ENCODE peak calls at places on chromosome 11, in ten cellular contexts. One of them, this sample, is unnamed.

GRCh38 chr11:22690245-22690644 is 23.8 kb downstream of the GAS2 start:
- DNase-seq in A549: no peak
- DNase-seq in endothelial cell of umbilical vein: no peak
- DNase-seq in fibroblast of the conjunctiva: no peak
- DNase-seq in left ventricle myocardium inferior: no peak
- DNase-seq in ovary: no peak
- DNase-seq in T47D: no peak
- DNase-seq in ELF-1: no peak
- DNase-seq in activated CD4-positive, alpha-beta T cell treated with anti-CD3 and anti-CD28 coated beads, Interleukin-2, amount 50 U/mL, for 24 hours: no peak
- DNase-seq in non-pigmented ciliary epithelial cell: no peak
- DNase-seq in this sample: no peak

GRCh38 chr11:92204731-92205130 is 19.9 kb upstream of the FAT3 start:
- DNase-seq in A549: no peak
- DNase-seq in endothelial cell of umbilical vein: no peak
- DNase-seq in activated CD4-positive, alpha-beta T cell treated with anti-CD3 and anti-CD28 coated beads, Interleukin-2, amount 50 U/mL, for 24 hours: no peak
- DNase-seq in ELF-1: no peak
- DNase-seq in left ventricle myocardium inferior: no peak
- DNase-seq in fibroblast of the conjunctiva: no peak
- DNase-seq in T47D: peak
- DNase-seq in non-pigmented ciliary epithelial cell: no peak
- DNase-seq in ovary: no peak
- DNase-seq in this sample: no peak

GRCh38 chr11:67276821-67277230 is 10.6 kb downstream of the GRK2 start:
- DNase-seq in fibroblast of the conjunctiva: no peak
- DNase-seq in ovary: no peak
- DNase-seq in left ventricle myocardium inferior: no peak
- DNase-seq in endothelial cell of umbilical vein: peak
- DNase-seq in activated CD4-positive, alpha-beta T cell treated with anti-CD3 and anti-CD28 coated beads, Interleukin-2, amount 50 U/mL, for 24 hours: no peak
- DNase-seq in A549: no peak
- DNase-seq in ELF-1: peak
- DNase-seq in T47D: no peak
- DNase-seq in non-pigmented ciliary epithelial cell: no peak
- DNase-seq in this sample: no peak

GRCh38 chr11:21820176-21820575 is 372.7 kb upstream of the ANO5 start:
- DNase-seq in T47D: no peak
- DNase-seq in non-pigmented ciliary epithelial cell: no peak
- DNase-seq in endothelial cell of umbilical vein: no peak
- DNase-seq in ELF-1: no peak
- DNase-seq in activated CD4-positive, alpha-beta T cell treated with anti-CD3 and anti-CD28 coated beads, Interleukin-2, amount 50 U/mL, for 24 hours: no peak
- DNase-seq in fibroblast of the conjunctiva: no peak
- DNase-seq in A549: no peak
- DNase-seq in left ventricle myocardium inferior: no peak
- DNase-seq in ovary: no peak
- DNase-seq in this sample: no peak

GRCh38 chr11:19557720-19558140 is 154.9 kb upstream of the NAV2 start:
- DNase-seq in endothelial cell of umbilical vein: peak
- DNase-seq in T47D: peak
- DNase-seq in fibroblast of the conjunctiva: peak
- DNase-seq in activated CD4-positive, alpha-beta T cell treated with anti-CD3 and anti-CD28 coated beads, Interleukin-2, amount 50 U/mL, for 24 hours: peak
- DNase-seq in non-pigmented ciliary epithelial cell: peak
- DNase-seq in ELF-1: peak
- DNase-seq in ovary: peak
- DNase-seq in left ventricle myocardium inferior: peak
- DNase-seq in A549: peak
- DNase-seq in this sample: no peak

GRCh38 chr11:62456630-62457029 is 37.8 kb downstream of the SCGB1A1 start:
- DNase-seq in T47D: peak
- DNase-seq in left ventricle myocardium inferior: no peak
- DNase-seq in A549: no peak
- DNase-seq in ELF-1: peak
- DNase-seq in fibroblast of the conjunctiva: no peak
- DNase-seq in endothelial cell of umbilical vein: no peak
- DNase-seq in activated CD4-positive, alpha-beta T cell treated with anti-CD3 and anti-CD28 coated beads, Interleukin-2, amount 50 U/mL, for 24 hours: no peak
- DNase-seq in ovary: no peak
- DNase-seq in non-pigmented ciliary epithelial cell: no peak
- DNase-seq in this sample: no peak

GRCh38 chr11:96074551-96075309 is 150.8 kb upstream of the MTMR2 start:
- DNase-seq in ovary: no peak
- DNase-seq in activated CD4-positive, alpha-beta T cell treated with anti-CD3 and anti-CD28 coated beads, Interleukin-2, amount 50 U/mL, for 24 hours: no peak
- DNase-seq in left ventricle myocardium inferior: no peak
- DNase-seq in T47D: no peak
- DNase-seq in ELF-1: no peak
- DNase-seq in endothelial cell of umbilical vein: no peak
- DNase-seq in A549: no peak
- DNase-seq in fibroblast of the conjunctiva: no peak
- DNase-seq in non-pigmented ciliary epithelial cell: no peak
- DNase-seq in this sample: no peak

GRCh38 chr11:43935131-43935979 is 7.1 kb upstream of the C11orf96 start:
- DNase-seq in activated CD4-positive, alpha-beta T cell treated with anti-CD3 and anti-CD28 coated beads, Interleukin-2, amount 50 U/mL, for 24 hours: no peak
- DNase-seq in non-pigmented ciliary epithelial cell: no peak
- DNase-seq in left ventricle myocardium inferior: no peak
- DNase-seq in fibroblast of the conjunctiva: no peak
- DNase-seq in endothelial cell of umbilical vein: no peak
- DNase-seq in A549: no peak
- DNase-seq in ovary: no peak
- DNase-seq in T47D: no peak
- DNase-seq in ELF-1: no peak
- DNase-seq in this sample: no peak

GRCh38 chr11:63517156-63517555 is 11.3 kb downstream of the LGALS12 start:
- DNase-seq in activated CD4-positive, alpha-beta T cell treated with anti-CD3 and anti-CD28 coated beads, Interleukin-2, amount 50 U/mL, for 24 hours: no peak
- DNase-seq in left ventricle myocardium inferior: no peak
- DNase-seq in ELF-1: no peak
- DNase-seq in endothelial cell of umbilical vein: no peak
- DNase-seq in fibroblast of the conjunctiva: no peak
- DNase-seq in ovary: no peak
- DNase-seq in T47D: no peak
- DNase-seq in A549: no peak
- DNase-seq in non-pigmented ciliary epithelial cell: no peak
- DNase-seq in this sample: no peak

GRCh38 chr11:33732176-33732575 is 4.0 kb downstream of the CD59 start:
- DNase-seq in non-pigmented ciliary epithelial cell: no peak
- DNase-seq in A549: no peak
- DNase-seq in T47D: no peak
- DNase-seq in ELF-1: no peak
- DNase-seq in ovary: no peak
- DNase-seq in activated CD4-positive, alpha-beta T cell treated with anti-CD3 and anti-CD28 coated beads, Interleukin-2, amount 50 U/mL, for 24 hours: no peak
- DNase-seq in endothelial cell of umbilical vein: no peak
- DNase-seq in fibroblast of the conjunctiva: no peak
- DNase-seq in left ventricle myocardium inferior: no peak
- DNase-seq in this sample: no peak

GRCh38 chr11:123853038-123853437 is 32.4 kb downstream of the TMEM225 start:
- DNase-seq in ovary: no peak
- DNase-seq in left ventricle myocardium inferior: no peak
- DNase-seq in fibroblast of the conjunctiva: no peak
- DNase-seq in non-pigmented ciliary epithelial cell: no peak
- DNase-seq in A549: no peak
- DNase-seq in ELF-1: peak
- DNase-seq in T47D: no peak
- DNase-seq in endothelial cell of umbilical vein: no peak
- DNase-seq in activated CD4-positive, alpha-beta T cell treated with anti-CD3 and anti-CD28 coated beads, Interleukin-2, amount 50 U/mL, for 24 hours: no peak
- DNase-seq in this sample: no peak

GRCh38 chr11:46698597-46698996 is 1.8 kb downstream of the ARHGAP1 start:
- DNase-seq in A549: no peak
- DNase-seq in ovary: no peak
- DNase-seq in non-pigmented ciliary epithelial cell: no peak
- DNase-seq in ELF-1: no peak
- DNase-seq in left ventricle myocardium inferior: no peak
- DNase-seq in T47D: no peak
- DNase-seq in activated CD4-positive, alpha-beta T cell treated with anti-CD3 and anti-CD28 coated beads, Interleukin-2, amount 50 U/mL, for 24 hours: no peak
- DNase-seq in endothelial cell of umbilical vein: no peak
- DNase-seq in fibroblast of the conjunctiva: no peak
- DNase-seq in this sample: no peak

GRCh38 chr11:2828585-2829330 is 56.8 kb downstream of the CDKN1C start:
- DNase-seq in ovary: no peak
- DNase-seq in A549: no peak
- DNase-seq in endothelial cell of umbilical vein: no peak
- DNase-seq in fibroblast of the conjunctiva: no peak
- DNase-seq in left ventricle myocardium inferior: peak
- DNase-seq in ELF-1: no peak
- DNase-seq in T47D: no peak
- DNase-seq in non-pigmented ciliary epithelial cell: no peak
- DNase-seq in activated CD4-positive, alpha-beta T cell treated with anti-CD3 and anti-CD28 coated beads, Interleukin-2, amount 50 U/mL, for 24 hours: no peak
- DNase-seq in this sample: no peak

GRCh38 chr11:73126804-73127480 is 15.2 kb downstream of the FCHSD2 start:
- DNase-seq in ELF-1: no peak
- DNase-seq in fibroblast of the conjunctiva: no peak
- DNase-seq in non-pigmented ciliary epithelial cell: no peak
- DNase-seq in activated CD4-positive, alpha-beta T cell treated with anti-CD3 and anti-CD28 coated beads, Interleukin-2, amount 50 U/mL, for 24 hours: no peak
- DNase-seq in left ventricle myocardium inferior: no peak
- DNase-seq in ovary: no peak
- DNase-seq in A549: no peak
- DNase-seq in endothelial cell of umbilical vein: no peak
- DNase-seq in T47D: no peak
- DNase-seq in this sample: no peak

GRCh38 chr11:8315463-8315862 is 51.8 kb upstream of the LMO1 start:
- DNase-seq in activated CD4-positive, alpha-beta T cell treated with anti-CD3 and anti-CD28 coated beads, Interleukin-2, amount 50 U/mL, for 24 hours: no peak
- DNase-seq in T47D: no peak
- DNase-seq in non-pigmented ciliary epithelial cell: no peak
- DNase-seq in fibroblast of the conjunctiva: no peak
- DNase-seq in ELF-1: no peak
- DNase-seq in ovary: no peak
- DNase-seq in endothelial cell of umbilical vein: no peak
- DNase-seq in A549: no peak
- DNase-seq in left ventricle myocardium inferior: no peak
- DNase-seq in this sample: no peak

GRCh38 chr11:117199061-117199915 is at the start of gene TAGLN:
- DNase-seq in ovary: peak
- DNase-seq in endothelial cell of umbilical vein: peak
- DNase-seq in fibroblast of the conjunctiva: peak
- DNase-seq in activated CD4-positive, alpha-beta T cell treated with anti-CD3 and anti-CD28 coated beads, Interleukin-2, amount 50 U/mL, for 24 hours: no peak
- DNase-seq in left ventricle myocardium inferior: peak
- DNase-seq in non-pigmented ciliary epithelial cell: peak
- DNase-seq in A549: peak
- DNase-seq in ELF-1: peak
- DNase-seq in T47D: no peak
- DNase-seq in this sample: no peak

GRCh38 chr11:132994038-132994502 is 538.2 kb downstream of the OPCML start:
- DNase-seq in fibroblast of the conjunctiva: no peak
- DNase-seq in left ventricle myocardium inferior: no peak
- DNase-seq in ovary: no peak
- DNase-seq in ELF-1: peak
- DNase-seq in A549: no peak
- DNase-seq in T47D: no peak
- DNase-seq in endothelial cell of umbilical vein: no peak
- DNase-seq in activated CD4-positive, alpha-beta T cell treated with anti-CD3 and anti-CD28 coated beads, Interleukin-2, amount 50 U/mL, for 24 hours: no peak
- DNase-seq in non-pigmented ciliary epithelial cell: no peak
- DNase-seq in this sample: no peak

GRCh38 chr11:72470386-72470785 is 36.1 kb upstream of the CLPB start:
- DNase-seq in activated CD4-positive, alpha-beta T cell treated with anti-CD3 and anti-CD28 coated beads, Interleukin-2, amount 50 U/mL, for 24 hours: no peak
- DNase-seq in left ventricle myocardium inferior: no peak
- DNase-seq in A549: no peak
- DNase-seq in ovary: no peak
- DNase-seq in ELF-1: no peak
- DNase-seq in fibroblast of the conjunctiva: no peak
- DNase-seq in endothelial cell of umbilical vein: no peak
- DNase-seq in non-pigmented ciliary epithelial cell: no peak
- DNase-seq in T47D: no peak
- DNase-seq in this sample: no peak

GRCh38 chr11:34493468-34493867 is 20.1 kb downstream of the ELF5 start:
- DNase-seq in T47D: no peak
- DNase-seq in activated CD4-positive, alpha-beta T cell treated with anti-CD3 and anti-CD28 coated beads, Interleukin-2, amount 50 U/mL, for 24 hours: no peak
- DNase-seq in non-pigmented ciliary epithelial cell: no peak
- DNase-seq in ovary: no peak
- DNase-seq in ELF-1: no peak
- DNase-seq in endothelial cell of umbilical vein: no peak
- DNase-seq in A549: no peak
- DNase-seq in left ventricle myocardium inferior: no peak
- DNase-seq in fibroblast of the conjunctiva: no peak
- DNase-seq in this sample: no peak

GRCh38 chr11:118241191-118242098 is 10.7 kb downstream of the MPZL3 start:
- DNase-seq in fibroblast of the conjunctiva: no peak
- DNase-seq in activated CD4-positive, alpha-beta T cell treated with anti-CD3 and anti-CD28 coated beads, Interleukin-2, amount 50 U/mL, for 24 hours: peak
- DNase-seq in endothelial cell of umbilical vein: peak
- DNase-seq in A549: no peak
- DNase-seq in T47D: peak
- DNase-seq in ELF-1: no peak
- DNase-seq in ovary: no peak
- DNase-seq in left ventricle myocardium inferior: no peak
- DNase-seq in non-pigmented ciliary epithelial cell: no peak
- DNase-seq in this sample: no peak

GRCh38 chr11:117882539-117882938 is 6.1 kb upstream of the FXYD6 start:
- DNase-seq in left ventricle myocardium inferior: no peak
- DNase-seq in ELF-1: no peak
- DNase-seq in ovary: no peak
- DNase-seq in activated CD4-positive, alpha-beta T cell treated with anti-CD3 and anti-CD28 coated beads, Interleukin-2, amount 50 U/mL, for 24 hours: no peak
- DNase-seq in A549: no peak
- DNase-seq in non-pigmented ciliary epithelial cell: no peak
- DNase-seq in endothelial cell of umbilical vein: no peak
- DNase-seq in fibroblast of the conjunctiva: no peak
- DNase-seq in T47D: no peak
- DNase-seq in this sample: no peak

GRCh38 chr11:80733776-80734175 is 1292.9 kb upstream of the TENM4 start:
- DNase-seq in activated CD4-positive, alpha-beta T cell treated with anti-CD3 and anti-CD28 coated beads, Interleukin-2, amount 50 U/mL, for 24 hours: no peak
- DNase-seq in endothelial cell of umbilical vein: no peak
- DNase-seq in T47D: no peak
- DNase-seq in A549: no peak
- DNase-seq in ELF-1: no peak
- DNase-seq in ovary: no peak
- DNase-seq in fibroblast of the conjunctiva: no peak
- DNase-seq in non-pigmented ciliary epithelial cell: no peak
- DNase-seq in left ventricle myocardium inferior: no peak
- DNase-seq in this sample: no peak

GRCh38 chr11:122246885-122247284 is 130.9 kb upstream of the BLID start:
- DNase-seq in ovary: no peak
- DNase-seq in non-pigmented ciliary epithelial cell: no peak
- DNase-seq in T47D: no peak
- DNase-seq in ELF-1: no peak
- DNase-seq in A549: no peak
- DNase-seq in left ventricle myocardium inferior: no peak
- DNase-seq in endothelial cell of umbilical vein: no peak
- DNase-seq in fibroblast of the conjunctiva: no peak
- DNase-seq in activated CD4-positive, alpha-beta T cell treated with anti-CD3 and anti-CD28 coated beads, Interleukin-2, amount 50 U/mL, for 24 hours: no peak
- DNase-seq in this sample: no peak

GRCh38 chr11:7543302-7543701 is 29.5 kb downstream of the PPFIBP2 start:
- DNase-seq in A549: no peak
- DNase-seq in endothelial cell of umbilical vein: no peak
- DNase-seq in fibroblast of the conjunctiva: no peak
- DNase-seq in T47D: no peak
- DNase-seq in left ventricle myocardium inferior: no peak
- DNase-seq in non-pigmented ciliary epithelial cell: no peak
- DNase-seq in ovary: no peak
- DNase-seq in ELF-1: no peak
- DNase-seq in activated CD4-positive, alpha-beta T cell treated with anti-CD3 and anti-CD28 coated beads, Interleukin-2, amount 50 U/mL, for 24 hours: no peak
- DNase-seq in this sample: no peak

GRCh38 chr11:61007383-61007970 is 36.0 kb downstream of the CD6 start:
- DNase-seq in fibroblast of the conjunctiva: no peak
- DNase-seq in T47D: no peak
- DNase-seq in A549: no peak
- DNase-seq in ovary: peak
- DNase-seq in endothelial cell of umbilical vein: no peak
- DNase-seq in activated CD4-positive, alpha-beta T cell treated with anti-CD3 and anti-CD28 coated beads, Interleukin-2, amount 50 U/mL, for 24 hours: no peak
- DNase-seq in non-pigmented ciliary epithelial cell: no peak
- DNase-seq in left ventricle myocardium inferior: no peak
- DNase-seq in ELF-1: no peak
- DNase-seq in this sample: no peak

GRCh38 chr11:19769820-19770219 is 57.2 kb downstream of the NAV2 start:
- DNase-seq in T47D: no peak
- DNase-seq in fibroblast of the conjunctiva: no peak
- DNase-seq in activated CD4-positive, alpha-beta T cell treated with anti-CD3 and anti-CD28 coated beads, Interleukin-2, amount 50 U/mL, for 24 hours: no peak
- DNase-seq in left ventricle myocardium inferior: no peak
- DNase-seq in ELF-1: no peak
- DNase-seq in A549: no peak
- DNase-seq in ovary: no peak
- DNase-seq in endothelial cell of umbilical vein: no peak
- DNase-seq in non-pigmented ciliary epithelial cell: peak
- DNase-seq in this sample: no peak

GRCh38 chr11:125390949-125391348 is 105.1 kb downstream of the FEZ1 start:
- DNase-seq in A549: no peak
- DNase-seq in left ventricle myocardium inferior: no peak
- DNase-seq in fibroblast of the conjunctiva: no peak
- DNase-seq in T47D: no peak
- DNase-seq in ELF-1: no peak
- DNase-seq in endothelial cell of umbilical vein: peak
- DNase-seq in ovary: no peak
- DNase-seq in non-pigmented ciliary epithelial cell: no peak
- DNase-seq in activated CD4-positive, alpha-beta T cell treated with anti-CD3 and anti-CD28 coated beads, Interleukin-2, amount 50 U/mL, for 24 hours: no peak
- DNase-seq in this sample: no peak

GRCh38 chr11:78319453-78319955 is 98.1 kb downstream of the GAB2 start:
- DNase-seq in endothelial cell of umbilical vein: peak
- DNase-seq in T47D: no peak
- DNase-seq in left ventricle myocardium inferior: no peak
- DNase-seq in ovary: no peak
- DNase-seq in activated CD4-positive, alpha-beta T cell treated with anti-CD3 and anti-CD28 coated beads, Interleukin-2, amount 50 U/mL, for 24 hours: no peak
- DNase-seq in A549: no peak
- DNase-seq in ELF-1: no peak
- DNase-seq in non-pigmented ciliary epithelial cell: no peak
- DNase-seq in fibroblast of the conjunctiva: no peak
- DNase-seq in this sample: no peak

This sample was measured in vagina.